ENCODE peak calls at places on chromosomes 3 and 15, in seven cellular contexts. P is lower lobe of right lung, M is stomach, I is epithelial cell of esophagus, B is mammary epithelial cell, N is AG04449, U is psoas muscle. W is an unnamed sample.

GRCh38 chr3:64318001-64318400 is 92.7 kb upstream of the PRICKLE2 start:
- DNase-seq in U (no peak), B (peak), I (peak), N (no peak), P (no peak), M (no peak), W (no peak)

GRCh38 chr3:110210261-110210660 is 861.4 kb upstream of the NECTIN3 start:
- DNase-seq in B (no peak), M (no peak), N (no peak), P (no peak), U (no peak), I (no peak), W (no peak)

GRCh38 chr3:144039661-144040060 is 68.0 kb downstream of the DIPK2A start:
- DNase-seq in M (no peak), B (peak), N (no peak), P (no peak), U (no peak), I (peak), W (no peak)

GRCh38 chr3:120604784-120605183 is 8.6 kb downstream of the NDUFB4 start:
- DNase-seq in P (no peak), U (no peak), I (no peak), N (no peak), M (no peak), B (no peak), W (no peak)

GRCh38 chr3:56915969-56916586 is 114.3 kb upstream of the ARHGEF3 start:
- DNase-seq in P (peak), N (no peak), I (no peak), U (no peak), M (peak), B (no peak), W (no peak)

GRCh38 chr15:73908030-73908821 is 18.0 kb upstream of the LOXL1 start:
- DNase-seq in B (peak), N (no peak), P (peak), M (peak), I (peak), U (peak), W (no peak)

GRCh38 chr3:184727357-184728060 is 15.6 kb upstream of the MAGEF1 start:
- DNase-seq in N (no peak), B (peak), I (peak), M (peak), U (no peak), P (no peak), W (no peak)

GRCh38 chr15:99084965-99085364 is 19.9 kb upstream of the SYNM start:
- DNase-seq in N (no peak), P (no peak), M (no peak), U (no peak), I (no peak), B (no peak), W (no peak)

GRCh38 chr3:129654126-129654525 is 47.6 kb upstream of the PLXND1 start:
- DNase-seq in P (no peak), N (peak), U (no peak), B (no peak), M (no peak), I (no peak), W (peak)

GRCh38 chr3:108021533-108021932 is 69.3 kb downstream of the CD47 start:
- DNase-seq in I (peak), M (no peak), B (no peak), P (no peak), N (no peak), U (no peak), W (no peak)

GRCh38 chr3:123236902-123237301 is 35.2 kb downstream of the SEC22A start:
- DNase-seq in M (no peak), I (no peak), P (no peak), U (no peak), B (no peak), N (no peak), W (no peak)

GRCh38 chr15:73273181-73274002 is 95.4 kb downstream of the HCN4 start:
- DNase-seq in N (no peak), M (peak), I (peak), P (no peak), U (peak), B (peak), W (peak)

GRCh38 chr3:153809097-153809496 is 312.1 kb upstream of the ARHGEF26 start:
- DNase-seq in U (no peak), I (no peak), P (no peak), M (no peak), B (no peak), N (no peak), W (no peak)

GRCh38 chr15:74220475-74221248 is 15.5 kb upstream of the CCDC33 start:
- DNase-seq in U (no peak), P (no peak), M (no peak), N (no peak), I (no peak), B (no peak), W (no peak)

GRCh38 chr3:28273837-28274236 is 32.4 kb downstream of the CMC1 start:
- DNase-seq in I (no peak), P (no peak), B (no peak), M (no peak), U (no peak), N (no peak), W (no peak)

GRCh38 chr3:28267984-28268849 is 26.8 kb downstream of the CMC1 start:
- DNase-seq in U (no peak), B (peak), I (peak), M (no peak), N (no peak), P (no peak), W (no peak)

GRCh38 chr3:28268989-28269388 is 27.6 kb downstream of the CMC1 start:
- DNase-seq in B (no peak), I (no peak), U (no peak), M (no peak), P (no peak), N (no peak), W (no peak)
- TF ChIP-seq CTCF in B (no peak), I (no peak), U (no peak), M (no peak), P (no peak), N (no peak), W (peak)

GRCh38 chr3:61594144-61594977 is 33.0 kb downstream of the PTPRG start:
- DNase-seq in N (no peak), B (no peak), P (no peak), M (no peak), I (no peak), U (no peak), W (no peak)
- H3K4me3 ChIP-seq in N (no peak), B (no peak), P (peak), M (no peak), I (peak), U (peak), W (no peak)

GRCh38 chr3:33799202-33799551 is 747 bp downstream of the PDCD6IP start:
- DNase-seq in M (no peak), B (no peak), U (no peak), I (no peak), N (no peak), P (no peak), W (no peak)

GRCh38 chr3:33796137-33796536 is 2.3 kb upstream of the PDCD6IP start:
- DNase-seq in U (no peak), I (no peak), M (no peak), B (no peak), P (no peak), N (no peak), W (no peak)

GRCh38 chr3:33798418-33799201 is at the start of gene PDCD6IP:
- DNase-seq in I (peak), M (peak), P (peak), U (peak), B (peak), N (peak), W (peak)

GRCh38 chr3:33803252-33803651 is 4.8 kb downstream of the PDCD6IP start:
- DNase-seq in M (no peak), P (no peak), B (no peak), I (no peak), U (no peak), N (no peak), W (no peak)

GRCh38 chr3:33798113-33798417 is 365 bp upstream of the PDCD6IP start:
- DNase-seq in M (no peak), P (no peak), B (no peak), U (no peak), N (no peak), I (no peak), W (no peak)
- TF ChIP-seq CTCF in M (no peak), P (no peak), B (no peak), U (no peak), N (no peak), I (no peak), W (no peak)

GRCh38 chr15:51342249-51342999 is 969 bp downstream of the GLDN start:
- DNase-seq in P (no peak), B (no peak), I (no peak), M (no peak), U (peak), N (no peak), W (no peak)
- H3K4me3 ChIP-seq in P (peak), B (peak), I (no peak), M (peak), U (peak), N (no peak), W (peak)